ENCODE peak calls at places on chromosomes 13 and 19, in nine cellular contexts. B, G, E, R, X, N, O, D and A are unnamed samples.

GRCh38 chr19:40147693-40148347 is 43.4 kb upstream of the MAP3K10 start:
- DNase-seq in B (peak; percentile 86), G (no peak), E (no peak), R (peak; percentile 77), X (no peak), N (no peak), O (no peak), D (peak; percentile 11), A (peak; percentile 81)

GRCh38 chr13:112963641-112964040 is 5.4 kb upstream of the MCF2L start:
- DNase-seq in B (no peak), G (no peak), E (no peak), R (no peak), X (no peak), N (peak; percentile 8), O (no peak), D (peak; percentile 6), A (no peak)

GRCh38 chr13:113816925-113817859 is 46.7 kb downstream of the GAS6 start:
- DNase-seq in B (peak; percentile 97), G (peak; percentile 90), E (peak; percentile 83), R (peak; percentile 83), X (peak; percentile 88), N (peak; percentile 92), O (peak; percentile 97), D (peak; percentile 94), A (peak; percentile 87)

GRCh38 chr13:76378767-76379166 is 507.4 kb downstream of the KCTD12 start:
- DNase-seq in B (no peak), G (no peak), E (no peak), R (no peak), X (no peak), N (no peak), O (no peak), D (no peak), A (no peak)

GRCh38 chr19:18122860-18123795 is 25.6 kb downstream of the MAST3 start:
- DNase-seq in B (no peak), G (no peak), E (no peak), R (no peak), X (no peak), N (no peak), O (no peak), D (no peak), A (no peak)

GRCh38 chr13:41694902-41695301 is 237.6 kb downstream of the RGCC start:
- DNase-seq in B (no peak), G (peak; percentile 39), E (peak; percentile 29), R (peak; percentile 95), X (no peak), N (peak; percentile 50), O (no peak), D (peak; percentile 25), A (no peak)

GRCh38 chr19:3809881-3810707 is 23.9 kb upstream of the MATK start:
- DNase-seq in B (no peak), G (no peak), E (no peak), R (no peak), X (no peak), N (no peak), O (no peak), D (no peak), A (no peak)

GRCh38 chr13:26047040-26047439 is 4.8 kb downstream of the SHISA2 start:
- DNase-seq in B (no peak), G (no peak), E (no peak), R (no peak), X (no peak), N (no peak), O (no peak), D (no peak), A (no peak)

GRCh38 chr13:68888832-68889231 is 1218.8 kb upstream of the ATXN8OS start:
- DNase-seq in B (no peak), G (no peak), E (no peak), R (no peak), X (no peak), N (no peak), O (no peak), D (no peak), A (no peak)

GRCh38 chr19:13122980-13123957 is 5.2 kb downstream of the NACC1 start:
- DNase-seq in B (no peak), G (no peak), E (no peak), R (no peak), X (no peak), N (no peak), O (no peak), D (no peak), A (no peak)

GRCh38 chr13:34847751-34848150 is 94.3 kb upstream of the NBEA start:
- DNase-seq in B (no peak), G (no peak), E (no peak), R (no peak), X (no peak), N (no peak), O (no peak), D (no peak), A (no peak)

GRCh38 chr13:110726726-110727125 is 13.2 kb downstream of the ING1 start:
- DNase-seq in B (no peak), G (no peak), E (no peak), R (no peak), X (no peak), N (no peak), O (no peak), D (peak; percentile 34), A (no peak)

GRCh38 chr13:30874111-30874510 is 32.0 kb upstream of the MEDAG start:
- DNase-seq in B (peak; percentile 77), G (no peak), E (no peak), R (no peak), X (no peak), N (no peak), O (no peak), D (no peak), A (no peak)

GRCh38 chr13:97880298-97880675 is 73.2 kb upstream of the IPO5 start:
- DNase-seq in B (no peak), G (no peak), E (no peak), R (no peak), X (no peak), N (no peak), O (no peak), D (no peak), A (no peak)
- TF ChIP-seq POLR2A in B (no peak), G (no peak), E (no peak), R (no peak), X (no peak), N (no peak), O (no peak), D (no peak), A (no peak)

DNA sequence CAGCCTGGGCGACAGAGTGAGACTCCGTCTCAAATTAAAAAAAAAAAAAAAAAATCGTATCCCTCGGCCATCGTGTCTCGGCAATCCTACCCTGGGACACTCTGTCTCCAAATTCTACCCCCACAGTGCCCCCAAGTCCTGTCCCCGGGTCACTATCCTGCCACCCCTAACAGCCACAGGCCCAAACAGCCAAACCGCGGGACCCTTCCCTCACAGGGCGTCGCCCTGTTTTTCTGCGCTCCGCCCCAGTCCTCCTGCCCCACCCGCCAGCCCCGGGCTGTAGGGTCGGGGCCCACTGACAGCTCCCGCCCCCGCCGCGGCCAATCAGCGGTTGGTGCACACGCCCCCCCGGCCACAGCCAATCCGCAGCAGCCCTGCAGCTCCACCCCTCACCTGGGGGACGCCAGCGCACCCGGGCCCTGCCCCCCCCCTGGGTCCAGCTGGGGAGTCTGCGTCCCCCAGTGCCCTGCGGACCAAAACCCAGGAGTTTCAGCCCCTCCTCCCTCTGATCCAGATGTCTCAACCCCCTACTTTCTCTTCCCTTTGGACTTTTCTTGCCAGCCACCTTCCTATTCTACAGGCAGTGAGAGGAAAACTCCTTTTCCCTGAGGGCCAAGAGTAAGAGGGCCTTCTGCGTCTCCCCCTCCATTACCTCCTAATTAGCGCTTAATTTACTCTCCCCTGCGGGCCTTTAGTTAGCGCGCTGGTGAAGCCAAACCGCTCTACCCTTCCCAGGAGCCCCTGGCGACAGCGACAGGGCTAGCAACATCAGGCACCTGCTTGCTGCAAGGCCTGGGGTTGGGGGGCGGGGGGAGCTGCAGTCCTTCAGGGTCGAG is 1.5 kb upstream of the BCAT2 start:
- DNase-seq in B (peak; percentile 98), G (peak; percentile 96), E (peak; percentile 85), R (peak; percentile 13), X (peak; percentile 79), N (peak; percentile 91), O (peak; percentile 93), D (peak; percentile 93), A (peak; percentile 70)
- TF ChIP-seq POLR2A in B (no peak), G (peak; percentile 94), E (peak; percentile 70), R (no peak), X (peak; percentile 26), N (peak; percentile 68), O (peak; percentile 79), D (peak; percentile 84), A (no peak)

DNA sequence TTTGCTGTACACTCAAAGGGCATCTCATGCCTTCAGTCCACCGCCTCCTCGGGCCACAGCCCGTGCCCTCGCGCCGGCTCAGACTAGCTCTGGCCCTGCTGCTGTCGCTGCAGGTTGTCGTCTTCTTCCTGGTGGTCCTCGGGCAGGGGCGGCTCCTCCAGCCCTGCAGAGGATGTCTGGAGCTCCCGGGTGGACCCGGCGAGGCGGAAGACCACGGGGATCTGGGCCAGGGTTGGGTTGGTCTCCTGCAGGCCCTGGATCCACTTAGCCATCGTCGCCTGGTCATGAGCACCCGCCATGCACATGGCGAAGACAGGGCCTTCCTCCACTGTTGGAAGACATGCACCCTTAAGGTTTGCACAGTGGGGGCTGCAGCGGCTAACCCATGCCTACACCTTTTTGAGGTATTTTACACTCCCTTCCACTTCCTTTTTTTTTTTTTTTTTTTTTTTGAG is 489 bp upstream of the ZNF653 start:
- DNase-seq in B (no peak), G (no peak), E (peak; percentile 32), R (no peak), X (no peak), N (peak; percentile 56), O (no peak), D (no peak), A (no peak)
- TF ChIP-seq POLR2A in B (no peak), G (no peak), E (no peak), R (no peak), X (no peak), N (no peak), O (no peak), D (no peak), A (no peak)

DNA sequence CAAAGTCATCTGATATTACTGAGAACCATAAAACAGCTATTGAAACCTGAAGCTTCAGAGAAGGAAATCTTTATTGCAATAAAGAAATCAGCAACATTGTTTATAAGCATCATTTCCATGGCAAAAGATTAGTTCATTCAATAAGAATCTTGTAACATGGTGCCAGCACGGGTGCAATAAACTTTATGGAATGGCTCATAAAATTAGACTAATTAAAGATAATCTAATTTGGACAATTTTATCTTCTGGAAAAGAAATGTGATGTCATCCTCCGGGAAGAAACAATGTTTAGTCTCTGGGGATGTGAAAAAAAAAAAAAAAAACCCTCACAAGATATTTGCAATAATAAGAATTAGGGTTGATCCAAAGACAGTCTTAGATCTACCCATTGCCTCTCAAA is 296.8 kb upstream of the EDNRB start:
- DNase-seq in B (no peak), G (no peak), E (no peak), R (no peak), X (no peak), N (no peak), O (no peak), D (no peak), A (no peak)
- TF ChIP-seq POLR2A in B (no peak), G (no peak), E (no peak), R (no peak), X (no peak), N (no peak), O (no peak), D (no peak), A (no peak)

GRCh38 chr13:21297914-21298831 is 121.7 kb downstream of the MRPL57 start:
- DNase-seq in B (peak; percentile 95), G (peak; percentile 88), E (peak; percentile 84), R (peak; percentile 87), X (peak; percentile 72), N (peak; percentile 89), O (peak; percentile 86), D (peak; percentile 90), A (peak; percentile 63)
- TF ChIP-seq POLR2A in B (no peak), G (peak; percentile 31), E (peak; percentile 39), R (no peak), X (no peak), N (no peak), O (no peak), D (peak; percentile 35), A (peak; percentile 37)